ENCODE peak calls at places on chromosome 1, in five cellular contexts. C is heart left ventricle, U is right atrium auricular region, Y is lower lobe of right lung, O is HCT116. W is an unnamed sample.

GRCh38 chr1:89060091-89060490 is 4.9 kb downstream of the GBP1 start:
- DNase-seq in U (no peak), O (no peak), C (no peak), Y (no peak), W (no peak)

GRCh38 chr1:202113690-202114300 is 8.9 kb upstream of the GPR37L1 start:
- DNase-seq in C (no peak), U (no peak), O (no peak), Y (no peak), W (no peak)

GRCh38 chr1:236997361-236997760 is 6.9 kb downstream of the MT1HL1 start:
- DNase-seq in C (peak; percentile 78), O (no peak), U (peak; percentile 77), Y (no peak), W (no peak)

GRCh38 chr1:54581621-54582035 is 33.6 kb downstream of the ACOT11 start:
- DNase-seq in Y (peak; percentile 94), O (peak; percentile 29), U (peak; percentile 92), C (peak; percentile 90), W (no peak)

GRCh38 chr1:67135354-67135753 is 584 bp upstream of the C1orf141 start:
- DNase-seq in Y (no peak), C (no peak), U (no peak), O (no peak), W (no peak)

GRCh38 chr1:48109390-48110009 is 112.3 kb upstream of the TRABD2B start:
- DNase-seq in C (peak; percentile 15), O (peak; percentile 24), U (no peak), Y (no peak), W (no peak)

GRCh38 chr1:37616330-37616729 is 18.4 kb downstream of the RSPO1 start:
- DNase-seq in O (no peak), C (no peak), U (no peak), Y (no peak), W (no peak)

GRCh38 chr1:179599623-179600249 is 8.1 kb downstream of the TDRD5 start:
- DNase-seq in O (peak; percentile 44), U (no peak), Y (no peak), C (no peak), W (no peak)

GRCh38 chr1:147560756-147561472 is 19.6 kb downstream of the BCL9 start:
- DNase-seq in Y (no peak), C (no peak), U (no peak), O (no peak), W (no peak)

GRCh38 chr1:161122967-161123366 is 5.1 kb downstream of the NIT1 start:
- DNase-seq in O (no peak), C (no peak), U (no peak), Y (peak; percentile 57), W (no peak)

GRCh38 chr1:18373882-18374493 is 106.7 kb upstream of the KLHDC7A start:
- DNase-seq in Y (no peak), U (no peak), C (no peak), O (no peak), W (no peak)

GRCh38 chr1:201009967-201010645 is 13.4 kb downstream of the KIF21B start:
- DNase-seq in O (no peak), C (no peak), Y (peak; percentile 31), U (no peak), W (no peak)

GRCh38 chr1:217907504-217907903 is 276.4 kb downstream of the SPATA17 start:
- DNase-seq in Y (no peak), U (no peak), C (no peak), O (no peak), W (no peak)

GRCh38 chr1:202268817-202269216 is 72.9 kb downstream of the UBE2T start:
- DNase-seq in O (no peak), U (no peak), C (no peak), Y (no peak), W (no peak)

GRCh38 chr1:172818841-172819527 is 160.1 kb downstream of the FASLG start:
- DNase-seq in Y (no peak), C (no peak), O (no peak), U (no peak), W (no peak)

GRCh38 chr1:234216116-234216703 is 157.0 kb upstream of the COA6 start:
- DNase-seq in O (no peak), U (no peak), Y (no peak), C (no peak), W (no peak)

DNA sequence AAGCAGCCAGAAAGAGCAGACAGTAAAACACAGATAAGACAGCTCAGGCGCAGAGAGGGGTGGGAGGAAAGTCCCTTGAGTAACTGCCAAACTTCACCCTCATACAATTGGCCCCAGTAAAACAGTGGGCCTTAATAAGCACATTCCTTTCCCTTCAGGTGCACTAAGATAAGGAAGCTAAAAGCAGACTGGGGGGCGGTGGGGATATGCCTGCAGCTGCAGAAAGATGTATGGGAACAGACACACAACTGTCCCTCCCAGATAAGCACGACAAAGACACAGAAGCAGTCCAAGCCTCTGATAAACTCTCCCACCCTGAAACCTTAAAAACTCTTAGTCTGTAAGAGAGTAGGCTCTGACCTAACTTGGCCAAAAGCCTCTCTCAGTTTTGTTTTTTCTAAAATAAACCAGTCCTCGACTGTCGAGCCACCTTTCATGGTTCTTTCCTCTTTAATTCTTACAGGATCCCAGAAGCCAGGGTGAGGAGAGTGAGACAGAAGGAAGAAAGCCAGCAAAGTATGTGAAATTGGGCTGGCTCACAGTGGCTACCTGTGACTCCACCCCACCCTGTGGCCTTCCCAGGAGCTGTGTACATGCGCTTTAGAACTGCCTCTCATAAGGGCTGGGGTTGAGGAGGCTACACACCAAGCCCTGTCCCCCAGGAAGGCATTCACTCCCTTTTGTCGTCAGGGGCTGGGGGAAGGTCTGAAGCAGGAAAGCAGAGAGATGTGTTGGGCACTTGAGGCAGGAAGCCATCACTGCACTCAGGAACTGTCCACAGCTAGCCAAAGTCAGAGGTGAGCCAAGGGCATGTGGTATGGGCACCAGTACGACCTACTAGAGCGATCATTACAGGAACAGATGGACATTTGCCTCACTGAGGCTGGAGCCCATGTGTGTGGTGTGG is 4.6 kb downstream of the PGLYRP4 start:
- DNase-seq in O (no peak), C (no peak), U (no peak), Y (no peak), W (no peak)
- H3K27ac ChIP-seq in O (no peak overlapping the region), C (no peak overlapping the region), U (no peak overlapping the region), Y (no peak overlapping the region), W (no peak overlapping the region)

DNA sequence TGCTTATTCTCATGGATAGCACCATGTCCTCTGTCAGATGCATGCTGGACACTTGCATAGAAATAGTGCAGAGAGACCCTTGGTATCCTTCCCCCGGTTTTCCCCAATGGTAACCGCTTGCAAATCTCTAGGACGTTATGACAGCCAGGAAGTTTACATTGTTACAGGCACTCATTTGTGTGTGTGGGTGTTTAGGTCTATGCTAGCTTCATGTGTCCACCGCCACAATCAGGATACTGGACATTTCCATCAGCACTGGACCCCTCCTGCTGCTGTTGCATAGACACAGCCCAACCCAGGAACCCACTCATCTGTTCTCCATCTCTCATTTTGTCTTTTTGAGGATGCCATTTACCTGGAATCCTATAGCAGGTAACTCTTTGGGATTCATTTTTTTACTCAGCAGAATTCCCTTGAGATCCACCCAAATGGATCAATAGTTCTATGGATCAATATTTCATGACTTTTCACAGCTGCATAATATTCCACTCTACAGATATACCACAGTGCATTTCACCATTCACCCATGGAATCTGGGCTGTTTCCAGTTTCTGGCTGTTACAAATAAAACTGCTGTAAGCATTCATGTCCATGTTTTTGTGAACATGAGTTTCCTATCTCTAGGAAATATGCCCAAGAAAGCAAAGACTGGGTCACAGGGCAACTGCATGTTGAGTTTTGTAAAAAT is 6.6 kb upstream of the WNT9A start:
- DNase-seq in O (no peak), C (no peak), U (peak; percentile 28), Y (no peak), W (no peak)
- TF ChIP-seq CTCF in O (no peak), C (no peak), U (no peak), Y (no peak), W (no peak)

GRCh38 chr1:155251566-155251965 is 3.7 kb downstream of the ENTREP3 start:
- DNase-seq in O (no peak), Y (no peak), C (no peak), U (no peak), W (no peak)

GRCh38 chr1:155247667-155248563 is 7.4 kb downstream of the ENTREP3 start:
- DNase-seq in O (no peak), U (no peak), C (no peak), Y (no peak), W (no peak)

GRCh38 chr1:155253208-155253607 is 2.1 kb downstream of the ENTREP3 start:
- DNase-seq in C (no peak), Y (no peak), U (no peak), O (no peak), W (no peak)

GRCh38 chr1:155250633-155251449 is 4.4 kb downstream of the ENTREP3 start:
- DNase-seq in O (peak; percentile 72), Y (peak; percentile 95), U (peak; percentile 91), C (peak; percentile 92), W (peak; percentile 99)

GRCh38 chr1:155250246-155250632 is 5.0 kb downstream of the ENTREP3 start:
- DNase-seq in Y (no peak), U (no peak), O (no peak), C (no peak), W (no peak)
- H3K4me3 ChIP-seq in Y (peak overlapping the region; percentile 39), U (peak overlapping the region; percentile 37), O (no peak overlapping the region), C (peak overlapping the region; percentile 45), W (peak overlapping the region; percentile 71)

GRCh38 chr1:205615789-205616188 is 16.0 kb downstream of the ELK4 start:
- DNase-seq in U (no peak), C (no peak), O (no peak), Y (no peak), W (no peak)
- H3K27ac ChIP-seq in U (no peak overlapping the region), C (no peak overlapping the region), O (no peak overlapping the region), Y (no peak overlapping the region), W (no peak overlapping the region)

GRCh38 chr1:39046811-39047210 is 20.7 kb downstream of the NDUFS5 start:
- DNase-seq in U (no peak), O (no peak), C (no peak), Y (peak; percentile 2), W (no peak)

GRCh38 chr1:39043513-39043912 is 17.4 kb downstream of the NDUFS5 start:
- DNase-seq in O (no peak), C (no peak), U (no peak), Y (no peak), W (no peak)

GRCh38 chr1:39045231-39045630 is 19.1 kb downstream of the NDUFS5 start:
- DNase-seq in C (no peak), O (no peak), U (no peak), Y (peak; percentile 10), W (no peak)

GRCh38 chr1:39047374-39048229 is 21.5 kb downstream of the NDUFS5 start:
- DNase-seq in Y (peak; percentile 6), C (no peak), U (peak; percentile 88), O (no peak), W (no peak)

DNA sequence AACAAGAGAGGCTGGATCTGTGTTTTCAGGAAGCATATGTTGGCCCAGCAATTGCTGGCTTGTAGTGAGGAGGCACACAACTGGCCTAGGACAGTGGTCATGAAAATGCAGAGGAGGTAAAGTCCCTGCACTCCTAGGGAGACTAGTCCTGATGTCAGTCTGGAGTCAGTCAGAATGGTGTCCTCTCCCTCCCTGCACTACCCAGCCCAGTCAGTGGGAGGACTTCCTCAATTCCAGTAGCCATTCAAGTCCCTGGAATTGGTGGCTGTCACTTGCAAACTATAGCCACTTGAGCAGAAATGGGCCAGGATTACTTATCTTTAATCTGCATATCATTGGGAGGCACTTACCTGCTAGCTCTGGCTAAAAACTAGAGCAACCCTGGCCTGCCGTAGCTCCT is 18.6 kb downstream of the NDUFS5 start:
- DNase-seq in Y (peak; percentile 4), C (no peak), U (no peak), O (no peak), W (no peak)
- TF ChIP-seq CTCF in Y (no peak), C (no peak), U (no peak), O (no peak), W (no peak)

W was measured in CD8-positive, alpha-beta T cell.